ENCODE peak calls at places on chromosomes 3 and 15, in four cellular contexts. H is NCI-H2029, U is keratinocyte, G is CMK. L is an unnamed sample.

GRCh38 chr15:34336333-34336732 is 1.2 kb downstream of the SLC12A6 start:
- DNase-seq in H (no peak), U (no peak), G (no peak), L (no peak)

GRCh38 chr15:49088996-49089395 is 42.8 kb upstream of the SECISBP2L start:
- DNase-seq in U (no peak), G (no peak), H (no peak), L (no peak)

GRCh38 chr15:56805466-56806146 is 72.3 kb upstream of the ZNF280D start:
- DNase-seq in H (no peak), U (no peak), G (no peak), L (no peak)

GRCh38 chr3:131543714-131544113 is 40.9 kb upstream of the MRPL3 start:
- DNase-seq in H (no peak), G (no peak), U (peak), L (peak)

GRCh38 chr15:75356539-75356938 is 9.7 kb downstream of the NEIL1 start:
- DNase-seq in U (no peak), G (no peak), H (no peak), L (no peak)

GRCh38 chr3:157123621-157124020 is 36.3 kb downstream of the CCNL1 start:
- DNase-seq in U (no peak), G (no peak), H (no peak), L (no peak)

GRCh38 chr3:36906504-36907149 is 38.2 kb downstream of the TRANK1 start:
- DNase-seq in G (no peak), H (no peak), U (no peak), L (no peak)

GRCh38 chr15:87145686-87146085 is 1066.0 kb downstream of the AGBL1 start:
- DNase-seq in U (no peak), H (no peak), G (no peak), L (no peak)

GRCh38 chr3:30350901-30351300 is 255.5 kb upstream of the TGFBR2 start:
- DNase-seq in G (no peak), H (no peak), U (no peak), L (no peak)

GRCh38 chr3:193124861-193125260 is 116.2 kb upstream of the PLAAT1 start:
- DNase-seq in G (no peak), H (no peak), U (no peak), L (no peak)

GRCh38 chr15:89375093-89376062 is 40.8 kb upstream of the POLG start:
- DNase-seq in U (no peak), G (no peak), H (no peak), L (no peak)

GRCh38 chr3:42490243-42490642 is 12.2 kb upstream of the VIPR1 start:
- DNase-seq in G (no peak), U (no peak), H (peak), L (peak)

L was measured in LNCaP clone FGC.